ENCODE peak calls at places on chromosomes 13 and 19, in seven cellular contexts. F is foreskin fibroblast; P is T-helper 17 cell; O is T-helper 2 cell treated with Interferon-gamma antibody and Interleukin-4, amounts not matched to agents 5 μg/mL and 100 μg/mL, for 36 hours; R is cardiac muscle cell; G is Peyer's patch; J is A549. V is an unnamed sample.

GRCh38 chr13:72295173-72295572 is 428.2 kb upstream of the DACH1 start:
- DNase-seq in F (peak), G (no peak), O (no peak), R (no peak), J (no peak), P (no peak), V (no peak)

GRCh38 chr19:31350033-31350692 is 927 bp upstream of the TSHZ3 start:
- DNase-seq in G (no peak), P (no peak), O (no peak), J (no peak), R (no peak), F (peak), V (no peak)

GRCh38 chr13:50919291-50919690 is 9.7 kb downstream of the RNASEH2B start:
- DNase-seq in P (no peak), F (no peak), O (no peak), J (no peak), R (no peak), G (no peak), V (no peak)

GRCh38 chr13:80149757-80150156 is 191.2 kb downstream of the SPRY2 start:
- DNase-seq in J (no peak), P (no peak), R (no peak), F (no peak), G (no peak), O (no peak), V (no peak)

GRCh38 chr19:16518483-16519229 is 22.5 kb downstream of the C19orf44 start:
- DNase-seq in R (no peak), O (no peak), J (no peak), F (no peak), G (no peak), P (no peak), V (no peak)

GRCh38 chr19:56769650-56770049 is 70.9 kb downstream of the PEG3 start:
- DNase-seq in G (no peak), R (no peak), O (no peak), P (no peak), J (no peak), F (no peak), V (no peak)

GRCh38 chr13:109162248-109163051 is 533.0 kb downstream of the MYO16 start:
- DNase-seq in G (peak), P (no peak), J (no peak), R (no peak), F (no peak), O (peak), V (no peak)

GRCh38 chr13:75687145-75687763 is 51.1 kb downstream of the LMO7 start:
- DNase-seq in O (no peak), F (peak), P (no peak), J (no peak), R (peak), G (no peak), V (no peak)

GRCh38 chr13:26946675-26947342 is 186.2 kb upstream of the GPR12 start:
- DNase-seq in P (no peak), G (no peak), F (peak), O (no peak), J (peak), R (peak), V (no peak)

GRCh38 chr19:49200238-49200862 is 42.8 kb downstream of the TRPM4 start:
- DNase-seq in J (peak), R (no peak), P (no peak), G (no peak), O (no peak), F (no peak), V (no peak)

GRCh38 chr13:75986818-75987217 is 350.7 kb downstream of the LMO7 start:
- DNase-seq in F (no peak), G (no peak), O (no peak), J (no peak), P (no peak), R (no peak), V (no peak)

GRCh38 chr13:33017410-33017929 is 1.2 kb downstream of the KL start:
- DNase-seq in F (no peak), G (peak), O (peak), J (peak), P (no peak), R (peak), V (no peak)

GRCh38 chr19:10288662-10289166 is 1.0 kb upstream of the ICAM5 start:
- DNase-seq in R (peak), F (peak), P (no peak), J (peak), O (peak), G (peak), V (no peak)

GRCh38 chr13:35714588-35714987 is 238.1 kb upstream of the MAB21L1 start:
- DNase-seq in F (peak), R (no peak), J (no peak), P (no peak), G (no peak), O (no peak), V (peak)

GRCh38 chr19:40614595-40615411 is 13.6 kb downstream of the LTBP4 start:
- DNase-seq in R (peak), F (peak), J (no peak), O (peak), P (peak), G (peak), V (peak)

GRCh38 chr19:38664503-38665211 is 17.2 kb downstream of the ACTN4 start:
- DNase-seq in P (no peak), F (no peak), O (no peak), G (no peak), R (peak), J (no peak), V (no peak)

GRCh38 chr13:45849408-45849807 is 2.1 kb downstream of the SIAH3 start:
- DNase-seq in O (no peak), G (no peak), F (no peak), R (no peak), J (no peak), P (no peak), V (no peak)

GRCh38 chr13:112850273-112850672 is 118.7 kb upstream of the MCF2L start:
- DNase-seq in O (no peak), F (no peak), P (no peak), R (no peak), J (no peak), G (peak), V (no peak)

GRCh38 chr19:7635670-7636069 is 1.2 kb upstream of the STXBP2 start:
- DNase-seq in R (no peak), G (no peak), J (no peak), O (no peak), P (no peak), F (no peak), V (no peak)

GRCh38 chr19:42919757-42920079 is 2.0 kb upstream of the PSG6 start:
- DNase-seq in J (no peak), R (no peak), P (no peak), F (no peak), G (no peak), O (no peak), V (no peak)

GRCh38 chr19:7540761-7541480 is 5.4 kb downstream of the PNPLA6 start:
- DNase-seq in G (no peak), O (no peak), J (no peak), F (peak), R (peak), P (no peak), V (peak)

GRCh38 chr19:11017275-11018035 is 56.6 kb downstream of the SMARCA4 start:
- DNase-seq in F (no peak), G (no peak), O (no peak), R (no peak), P (no peak), J (no peak), V (no peak)

GRCh38 chr13:80716610-80717081 is 375.7 kb upstream of the SPRY2 start:
- DNase-seq in R (peak), O (no peak), F (no peak), P (no peak), G (peak), J (no peak), V (peak)

GRCh38 chr19:35266149-35266903 is 2.4 kb upstream of the USF2 start:
- DNase-seq in G (peak), F (no peak), O (no peak), J (no peak), R (no peak), P (peak), V (no peak)

GRCh38 chr13:21685485-21686064 is 14.7 kb downstream of the FGF9 start:
- DNase-seq in G (no peak), P (no peak), J (no peak), F (no peak), R (no peak), O (no peak), V (no peak)

V was measured in glutamatergic neuron.